ENCODE peak calls at places on chromosomes 6 and 20, in six cellular contexts. One of them, this sample, is unnamed.

GRCh38 chr6:169168706-169169105 is 84.9 kb downstream of the THBS2 start:
- DNase-seq in endodermal cell: no peak
- DNase-seq in IMR-90: no peak
- DNase-seq in iPS DF 6.9: no peak
- DNase-seq in CD8-positive, alpha-beta T cell: no peak
- DNase-seq in upper lobe of right lung: no peak
- DNase-seq in this sample: no peak

GRCh38 chr20:35604444-35604750 is 11.2 kb upstream of the SPAG4 start:
- DNase-seq in endodermal cell: peak
- DNase-seq in IMR-90: no peak
- DNase-seq in iPS DF 6.9: no peak
- DNase-seq in CD8-positive, alpha-beta T cell: no peak
- DNase-seq in upper lobe of right lung: peak
- DNase-seq in this sample: peak

GRCh38 chr6:126033696-126034095 is 47.4 kb downstream of the TRMT11 start:
- DNase-seq in endodermal cell: peak
- DNase-seq in IMR-90: peak
- DNase-seq in iPS DF 6.9: no peak
- DNase-seq in CD8-positive, alpha-beta T cell: no peak
- DNase-seq in upper lobe of right lung: no peak
- DNase-seq in this sample: no peak

GRCh38 chr6:136290406-136291010 is 862 bp upstream of the BCLAF1 start:
- DNase-seq in endodermal cell: peak
- DNase-seq in IMR-90: peak
- DNase-seq in iPS DF 6.9: no peak
- DNase-seq in CD8-positive, alpha-beta T cell: peak
- DNase-seq in upper lobe of right lung: peak
- DNase-seq in this sample: peak

GRCh38 chr20:16666272-16666671 is 63.6 kb upstream of the SNRPB2 start:
- DNase-seq in endodermal cell: no peak
- DNase-seq in IMR-90: no peak
- DNase-seq in iPS DF 6.9: no peak
- DNase-seq in CD8-positive, alpha-beta T cell: no peak
- DNase-seq in upper lobe of right lung: no peak
- DNase-seq in this sample: no peak

GRCh38 chr6:143336446-143337152 is 113.9 kb downstream of the ADAT2 start:
- DNase-seq in endodermal cell: no peak
- DNase-seq in IMR-90: peak
- DNase-seq in iPS DF 6.9: no peak
- DNase-seq in CD8-positive, alpha-beta T cell: no peak
- DNase-seq in upper lobe of right lung: no peak
- DNase-seq in this sample: no peak

GRCh38 chr6:158703840-158704822 is 54.3 kb downstream of the SYTL3 start:
- DNase-seq in endodermal cell: peak
- DNase-seq in IMR-90: peak
- DNase-seq in iPS DF 6.9: peak
- DNase-seq in CD8-positive, alpha-beta T cell: peak
- DNase-seq in upper lobe of right lung: peak
- DNase-seq in this sample: peak

GRCh38 chr6:136035378-136036070 is 184.0 kb downstream of the PDE7B start:
- DNase-seq in endodermal cell: no peak
- DNase-seq in IMR-90: peak
- DNase-seq in iPS DF 6.9: no peak
- DNase-seq in CD8-positive, alpha-beta T cell: no peak
- DNase-seq in upper lobe of right lung: no peak
- DNase-seq in this sample: no peak

GRCh38 chr6:125537090-125537489 is 212.3 kb upstream of the HEY2 start:
- DNase-seq in endodermal cell: no peak
- DNase-seq in IMR-90: no peak
- DNase-seq in iPS DF 6.9: no peak
- DNase-seq in CD8-positive, alpha-beta T cell: no peak
- DNase-seq in upper lobe of right lung: no peak
- DNase-seq in this sample: no peak

GRCh38 chr20:57439432-57439831 is 48.2 kb downstream of the RBM38 start:
- DNase-seq in endodermal cell: no peak
- DNase-seq in IMR-90: no peak
- DNase-seq in iPS DF 6.9: no peak
- DNase-seq in CD8-positive, alpha-beta T cell: no peak
- DNase-seq in upper lobe of right lung: peak
- DNase-seq in this sample: peak

GRCh38 chr20:62900052-62900691 is 26.1 kb downstream of the DIDO1 start:
- DNase-seq in endodermal cell: peak
- DNase-seq in IMR-90: peak
- DNase-seq in iPS DF 6.9: peak
- DNase-seq in CD8-positive, alpha-beta T cell: peak
- DNase-seq in upper lobe of right lung: peak
- DNase-seq in this sample: peak

GRCh38 chr20:2798814-2799213 is 1.6 kb downstream of the CPXM1 start:
- DNase-seq in endodermal cell: peak
- DNase-seq in IMR-90: peak
- DNase-seq in iPS DF 6.9: no peak
- DNase-seq in CD8-positive, alpha-beta T cell: no peak
- DNase-seq in upper lobe of right lung: no peak
- DNase-seq in this sample: no peak

GRCh38 chr6:111468329-111469012 is 14.5 kb downstream of the REV3L start:
- DNase-seq in endodermal cell: no peak
- DNase-seq in IMR-90: peak
- DNase-seq in iPS DF 6.9: no peak
- DNase-seq in CD8-positive, alpha-beta T cell: no peak
- DNase-seq in upper lobe of right lung: no peak
- DNase-seq in this sample: no peak

GRCh38 chr20:19265646-19266374 is 53.4 kb downstream of the SLC24A3 start:
- DNase-seq in endodermal cell: peak
- DNase-seq in IMR-90: no peak
- DNase-seq in iPS DF 6.9: peak
- DNase-seq in CD8-positive, alpha-beta T cell: no peak
- DNase-seq in upper lobe of right lung: no peak
- DNase-seq in this sample: no peak

GRCh38 chr6:1381397-1382330 is 7.7 kb upstream of the FOXF2 start:
- DNase-seq in endodermal cell: peak
- DNase-seq in IMR-90: no peak
- DNase-seq in iPS DF 6.9: no peak
- DNase-seq in CD8-positive, alpha-beta T cell: peak
- DNase-seq in upper lobe of right lung: peak
- DNase-seq in this sample: peak

GRCh38 chr20:50285376-50286173 is 94.9 kb downstream of the CEBPB start:
- DNase-seq in endodermal cell: no peak
- DNase-seq in IMR-90: peak
- DNase-seq in iPS DF 6.9: no peak
- DNase-seq in CD8-positive, alpha-beta T cell: no peak
- DNase-seq in upper lobe of right lung: no peak
- DNase-seq in this sample: peak

GRCh38 chr6:44119704-44120262 is 7.5 kb downstream of the MRPL14 start:
- DNase-seq in endodermal cell: no peak
- DNase-seq in IMR-90: no peak
- DNase-seq in iPS DF 6.9: no peak
- DNase-seq in CD8-positive, alpha-beta T cell: no peak
- DNase-seq in upper lobe of right lung: peak
- DNase-seq in this sample: no peak

GRCh38 chr6:139278190-139278589 is 13.6 kb downstream of the TXLNB start:
- DNase-seq in endodermal cell: peak
- DNase-seq in IMR-90: peak
- DNase-seq in iPS DF 6.9: no peak
- DNase-seq in CD8-positive, alpha-beta T cell: no peak
- DNase-seq in upper lobe of right lung: no peak
- DNase-seq in this sample: no peak

GRCh38 chr20:18739785-18740184 is 73.8 kb upstream of the SCP2D1 start:
- DNase-seq in endodermal cell: peak
- DNase-seq in IMR-90: peak
- DNase-seq in iPS DF 6.9: no peak
- DNase-seq in CD8-positive, alpha-beta T cell: no peak
- DNase-seq in upper lobe of right lung: no peak
- DNase-seq in this sample: peak

GRCh38 chr20:3045042-3045815 is 623 bp upstream of the MRPS26 start:
- DNase-seq in endodermal cell: no peak
- DNase-seq in IMR-90: peak
- DNase-seq in iPS DF 6.9: no peak
- DNase-seq in CD8-positive, alpha-beta T cell: no peak
- DNase-seq in upper lobe of right lung: no peak
- DNase-seq in this sample: no peak

GRCh38 chr6:2767327-2767985 is 2.3 kb downstream of the WRNIP1 start:
- DNase-seq in endodermal cell: no peak
- DNase-seq in IMR-90: no peak
- DNase-seq in iPS DF 6.9: no peak
- DNase-seq in CD8-positive, alpha-beta T cell: no peak
- DNase-seq in upper lobe of right lung: no peak
- DNase-seq in this sample: no peak

GRCh38 chr6:30793521-30794194 is 49.3 kb upstream of the IER3 start:
- DNase-seq in endodermal cell: no peak
- DNase-seq in IMR-90: peak
- DNase-seq in iPS DF 6.9: no peak
- DNase-seq in CD8-positive, alpha-beta T cell: no peak
- DNase-seq in upper lobe of right lung: no peak
- DNase-seq in this sample: no peak

GRCh38 chr20:43939762-43940121 is 25.1 kb downstream of the TOX2 start:
- DNase-seq in endodermal cell: no peak
- DNase-seq in IMR-90: no peak
- DNase-seq in iPS DF 6.9: no peak
- DNase-seq in CD8-positive, alpha-beta T cell: no peak
- DNase-seq in upper lobe of right lung: no peak
- DNase-seq in this sample: no peak

GRCh38 chr6:42281570-42281969 is 63.9 kb upstream of the MRPS10 start:
- DNase-seq in endodermal cell: no peak
- DNase-seq in IMR-90: no peak
- DNase-seq in iPS DF 6.9: no peak
- DNase-seq in CD8-positive, alpha-beta T cell: peak
- DNase-seq in upper lobe of right lung: no peak
- DNase-seq in this sample: peak

GRCh38 chr6:79628466-79629288 is 2.5 kb upstream of the SH3BGRL2 start:
- DNase-seq in endodermal cell: no peak
- DNase-seq in IMR-90: no peak
- DNase-seq in iPS DF 6.9: no peak
- DNase-seq in CD8-positive, alpha-beta T cell: no peak
- DNase-seq in upper lobe of right lung: no peak
- DNase-seq in this sample: no peak
- H3K4me3 ChIP-seq in endodermal cell: no peak
- H3K4me3 ChIP-seq in IMR-90: no peak
- H3K4me3 ChIP-seq in iPS DF 6.9: no peak
- H3K4me3 ChIP-seq in CD8-positive, alpha-beta T cell: no peak
- H3K4me3 ChIP-seq in upper lobe of right lung: no peak
- H3K4me3 ChIP-seq in this sample: no peak

GRCh38 chr6:6968357-6968730 is 139.4 kb upstream of the RREB1 start:
- DNase-seq in endodermal cell: no peak
- DNase-seq in IMR-90: no peak
- DNase-seq in iPS DF 6.9: no peak
- DNase-seq in CD8-positive, alpha-beta T cell: no peak
- DNase-seq in upper lobe of right lung: no peak
- DNase-seq in this sample: no peak

GRCh38 chr6:6968731-6969552 is 138.8 kb upstream of the RREB1 start:
- DNase-seq in endodermal cell: no peak
- DNase-seq in IMR-90: no peak
- DNase-seq in iPS DF 6.9: no peak
- DNase-seq in CD8-positive, alpha-beta T cell: no peak
- DNase-seq in upper lobe of right lung: no peak
- DNase-seq in this sample: no peak

GRCh38 chr6:6971369-6971768 is 136.4 kb upstream of the RREB1 start:
- DNase-seq in endodermal cell: no peak
- DNase-seq in IMR-90: no peak
- DNase-seq in iPS DF 6.9: no peak
- DNase-seq in CD8-positive, alpha-beta T cell: no peak
- DNase-seq in upper lobe of right lung: no peak
- DNase-seq in this sample: no peak

GRCh38 chr6:6970851-6971250 is 136.9 kb upstream of the RREB1 start:
- DNase-seq in endodermal cell: no peak
- DNase-seq in IMR-90: no peak
- DNase-seq in iPS DF 6.9: no peak
- DNase-seq in CD8-positive, alpha-beta T cell: no peak
- DNase-seq in upper lobe of right lung: no peak
- DNase-seq in this sample: no peak

GRCh38 chr6:6969761-6970223 is 138.0 kb upstream of the RREB1 start:
- DNase-seq in endodermal cell: peak
- DNase-seq in IMR-90: no peak
- DNase-seq in iPS DF 6.9: no peak
- DNase-seq in CD8-positive, alpha-beta T cell: no peak
- DNase-seq in upper lobe of right lung: peak
- DNase-seq in this sample: peak
- H3K27ac ChIP-seq in endodermal cell: no peak
- H3K27ac ChIP-seq in IMR-90: no peak
- H3K27ac ChIP-seq in iPS DF 6.9: no peak
- H3K27ac ChIP-seq in CD8-positive, alpha-beta T cell: no peak
- H3K27ac ChIP-seq in upper lobe of right lung: no peak
- H3K27ac ChIP-seq in this sample: no peak

DNA sequence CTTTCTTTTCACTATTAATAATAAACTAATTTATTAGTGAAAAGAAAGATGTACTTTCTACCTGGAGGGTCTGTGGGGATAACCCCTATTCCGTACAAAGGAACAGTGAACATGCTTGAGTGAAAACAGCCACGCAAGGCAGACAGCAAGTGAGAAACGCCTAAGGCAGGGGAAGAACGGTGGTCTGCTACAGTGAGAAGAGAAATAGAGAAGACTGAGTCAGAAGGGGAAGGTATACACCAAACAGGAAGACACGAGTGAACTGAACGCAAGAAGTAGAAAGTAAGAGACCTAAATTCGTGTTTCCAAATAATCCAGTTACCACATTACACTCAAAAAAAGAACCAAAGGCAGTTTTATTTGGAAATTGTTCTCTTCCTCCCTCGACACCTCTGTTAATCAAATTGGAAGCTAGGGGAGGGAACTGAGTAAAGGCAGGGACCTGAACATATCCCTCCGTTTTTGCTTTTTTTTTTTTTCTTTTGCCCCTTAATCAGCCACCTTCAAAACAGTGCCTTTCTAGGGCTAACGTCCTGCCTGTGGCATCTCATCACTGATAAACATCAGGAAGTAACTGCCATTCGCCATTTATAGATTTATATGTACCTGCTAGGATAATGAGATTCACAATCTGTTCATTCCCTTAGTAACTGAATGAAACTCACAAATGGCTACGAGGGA is 48.9 kb downstream of the ATXN1 start:
- DNase-seq in endodermal cell: no peak
- DNase-seq in IMR-90: no peak
- DNase-seq in iPS DF 6.9: no peak
- DNase-seq in CD8-positive, alpha-beta T cell: no peak
- DNase-seq in upper lobe of right lung: no peak
- DNase-seq in this sample: no peak
- H3K4me3 ChIP-seq in endodermal cell: no peak
- H3K4me3 ChIP-seq in IMR-90: no peak
- H3K4me3 ChIP-seq in iPS DF 6.9: no peak
- H3K4me3 ChIP-seq in CD8-positive, alpha-beta T cell: no peak
- H3K4me3 ChIP-seq in upper lobe of right lung: peak
- H3K4me3 ChIP-seq in this sample: no peak

GRCh38 chr20:24445510-24446170 is 23.8 kb upstream of the SYNDIG1 start:
- DNase-seq in endodermal cell: peak
- DNase-seq in IMR-90: no peak
- DNase-seq in iPS DF 6.9: no peak
- DNase-seq in CD8-positive, alpha-beta T cell: no peak
- DNase-seq in upper lobe of right lung: no peak
- DNase-seq in this sample: no peak

GRCh38 chr20:24448170-24448569 is 21.3 kb upstream of the SYNDIG1 start:
- DNase-seq in endodermal cell: peak
- DNase-seq in IMR-90: no peak
- DNase-seq in iPS DF 6.9: no peak
- DNase-seq in CD8-positive, alpha-beta T cell: no peak
- DNase-seq in upper lobe of right lung: no peak
- DNase-seq in this sample: no peak

GRCh38 chr20:24443436-24443835 is 26.0 kb upstream of the SYNDIG1 start:
- DNase-seq in endodermal cell: peak
- DNase-seq in IMR-90: no peak
- DNase-seq in iPS DF 6.9: peak
- DNase-seq in CD8-positive, alpha-beta T cell: no peak
- DNase-seq in upper lobe of right lung: no peak
- DNase-seq in this sample: no peak

GRCh38 chr20:24444531-24445190 is 24.8 kb upstream of the SYNDIG1 start:
- DNase-seq in endodermal cell: peak
- DNase-seq in IMR-90: no peak
- DNase-seq in iPS DF 6.9: no peak
- DNase-seq in CD8-positive, alpha-beta T cell: no peak
- DNase-seq in upper lobe of right lung: no peak
- DNase-seq in this sample: no peak

GRCh38 chr20:24446811-24447210 is 22.6 kb upstream of the SYNDIG1 start:
- DNase-seq in endodermal cell: no peak
- DNase-seq in IMR-90: no peak
- DNase-seq in iPS DF 6.9: no peak
- DNase-seq in CD8-positive, alpha-beta T cell: no peak
- DNase-seq in upper lobe of right lung: no peak
- DNase-seq in this sample: no peak
- H3K27ac ChIP-seq in endodermal cell: no peak
- H3K27ac ChIP-seq in IMR-90: no peak
- H3K27ac ChIP-seq in iPS DF 6.9: no peak
- H3K27ac ChIP-seq in CD8-positive, alpha-beta T cell: no peak
- H3K27ac ChIP-seq in upper lobe of right lung: no peak
- H3K27ac ChIP-seq in this sample: no peak